ENCODE peak calls at places on chromosomes 2 and 18, in nine cellular contexts. One of them, this sample, is unnamed.

GRCh38 chr18:67199993-67200617 is 316.4 kb downstream of the DSEL start:
- DNase-seq in ureter: no peak
- DNase-seq in naive thymus-derived CD4-positive, alpha-beta T cell: no peak
- DNase-seq in tibial artery: no peak
- DNase-seq in hypothalamus: no peak
- DNase-seq in GM13977: peak; percentile 20
- DNase-seq in anterior cingulate cortex: no peak
- DNase-seq in SK-MEL-5: peak; percentile 74
- DNase-seq in NK-92 treated with Interleukin-12 subunit alpha and Interleukin-12 subunit beta, amount 100 ng/mL, for 24 hours: no peak
- DNase-seq in this sample: no peak

GRCh38 chr2:44934962-44935853 is 6.3 kb upstream of the SIX3 start:
- DNase-seq in ureter: no peak
- DNase-seq in naive thymus-derived CD4-positive, alpha-beta T cell: no peak
- DNase-seq in tibial artery: no peak
- DNase-seq in hypothalamus: no peak
- DNase-seq in GM13977: peak; percentile 43
- DNase-seq in anterior cingulate cortex: no peak
- DNase-seq in SK-MEL-5: no peak
- DNase-seq in NK-92 treated with Interleukin-12 subunit alpha and Interleukin-12 subunit beta, amount 100 ng/mL, for 24 hours: no peak
- DNase-seq in this sample: no peak

GRCh38 chr2:224085811-224086210 is 46.7 kb upstream of the SERPINE2 start:
- DNase-seq in ureter: no peak
- DNase-seq in naive thymus-derived CD4-positive, alpha-beta T cell: no peak
- DNase-seq in tibial artery: no peak
- DNase-seq in hypothalamus: no peak
- DNase-seq in GM13977: no peak
- DNase-seq in anterior cingulate cortex: no peak
- DNase-seq in SK-MEL-5: no peak
- DNase-seq in NK-92 treated with Interleukin-12 subunit alpha and Interleukin-12 subunit beta, amount 100 ng/mL, for 24 hours: no peak
- DNase-seq in this sample: no peak

GRCh38 chr2:28297531-28297930 is 95.1 kb upstream of the FOSL2 start:
- DNase-seq in ureter: no peak
- DNase-seq in naive thymus-derived CD4-positive, alpha-beta T cell: no peak
- DNase-seq in tibial artery: no peak
- DNase-seq in hypothalamus: no peak
- DNase-seq in GM13977: no peak
- DNase-seq in anterior cingulate cortex: no peak
- DNase-seq in SK-MEL-5: no peak
- DNase-seq in NK-92 treated with Interleukin-12 subunit alpha and Interleukin-12 subunit beta, amount 100 ng/mL, for 24 hours: no peak
- DNase-seq in this sample: no peak

GRCh38 chr18:62457830-62458229 is 65.0 kb upstream of the ZCCHC2 start:
- DNase-seq in ureter: no peak
- DNase-seq in naive thymus-derived CD4-positive, alpha-beta T cell: no peak
- DNase-seq in tibial artery: no peak
- DNase-seq in hypothalamus: no peak
- DNase-seq in GM13977: no peak
- DNase-seq in anterior cingulate cortex: no peak
- DNase-seq in SK-MEL-5: peak; percentile 59
- DNase-seq in NK-92 treated with Interleukin-12 subunit alpha and Interleukin-12 subunit beta, amount 100 ng/mL, for 24 hours: no peak
- DNase-seq in this sample: no peak

GRCh38 chr2:232420463-232421188 is 14.0 kb downstream of the ALPG start:
- DNase-seq in ureter: no peak
- DNase-seq in naive thymus-derived CD4-positive, alpha-beta T cell: no peak
- DNase-seq in tibial artery: no peak
- DNase-seq in hypothalamus: no peak
- DNase-seq in GM13977: peak; percentile 64
- DNase-seq in anterior cingulate cortex: no peak
- DNase-seq in SK-MEL-5: no peak
- DNase-seq in NK-92 treated with Interleukin-12 subunit alpha and Interleukin-12 subunit beta, amount 100 ng/mL, for 24 hours: no peak
- DNase-seq in this sample: no peak

GRCh38 chr18:3485153-3486149 is 35.5 kb downstream of the TGIF1 start:
- DNase-seq in ureter: no peak
- DNase-seq in naive thymus-derived CD4-positive, alpha-beta T cell: no peak
- DNase-seq in tibial artery: no peak
- DNase-seq in hypothalamus: no peak
- DNase-seq in GM13977: no peak
- DNase-seq in anterior cingulate cortex: no peak
- DNase-seq in SK-MEL-5: no peak
- DNase-seq in NK-92 treated with Interleukin-12 subunit alpha and Interleukin-12 subunit beta, amount 100 ng/mL, for 24 hours: no peak
- DNase-seq in this sample: no peak

GRCh38 chr2:37773354-37773753 is 101.9 kb upstream of the CDC42EP3 start:
- DNase-seq in ureter: no peak
- DNase-seq in naive thymus-derived CD4-positive, alpha-beta T cell: no peak
- DNase-seq in tibial artery: no peak
- DNase-seq in hypothalamus: no peak
- DNase-seq in GM13977: no peak
- DNase-seq in anterior cingulate cortex: no peak
- DNase-seq in SK-MEL-5: no peak
- DNase-seq in NK-92 treated with Interleukin-12 subunit alpha and Interleukin-12 subunit beta, amount 100 ng/mL, for 24 hours: no peak
- DNase-seq in this sample: no peak

GRCh38 chr2:222561817-222562424 is 94.0 kb downstream of the FARSB start:
- DNase-seq in ureter: peak; percentile 54
- DNase-seq in naive thymus-derived CD4-positive, alpha-beta T cell: no peak
- DNase-seq in tibial artery: no peak
- DNase-seq in hypothalamus: peak; percentile 28
- DNase-seq in GM13977: peak; percentile 70
- DNase-seq in anterior cingulate cortex: no peak
- DNase-seq in SK-MEL-5: peak; percentile 85
- DNase-seq in NK-92 treated with Interleukin-12 subunit alpha and Interleukin-12 subunit beta, amount 100 ng/mL, for 24 hours: no peak
- DNase-seq in this sample: peak; percentile 61

GRCh38 chr2:234863043-234863934 is 88.5 kb upstream of the SH3BP4 start:
- DNase-seq in ureter: no peak
- DNase-seq in naive thymus-derived CD4-positive, alpha-beta T cell: no peak
- DNase-seq in tibial artery: no peak
- DNase-seq in hypothalamus: peak; percentile 29
- DNase-seq in GM13977: no peak
- DNase-seq in anterior cingulate cortex: no peak
- DNase-seq in SK-MEL-5: peak; percentile 98
- DNase-seq in NK-92 treated with Interleukin-12 subunit alpha and Interleukin-12 subunit beta, amount 100 ng/mL, for 24 hours: no peak
- DNase-seq in this sample: peak; percentile 35

GRCh38 chr18:48470484-48471180 is 61.4 kb upstream of the ZBTB7C start:
- DNase-seq in ureter: no peak
- DNase-seq in naive thymus-derived CD4-positive, alpha-beta T cell: no peak
- DNase-seq in tibial artery: no peak
- DNase-seq in hypothalamus: no peak
- DNase-seq in GM13977: no peak
- DNase-seq in anterior cingulate cortex: no peak
- DNase-seq in SK-MEL-5: no peak
- DNase-seq in NK-92 treated with Interleukin-12 subunit alpha and Interleukin-12 subunit beta, amount 100 ng/mL, for 24 hours: no peak
- DNase-seq in this sample: no peak

GRCh38 chr18:21096760-21097159 is 14.9 kb downstream of the ROCK1 start:
- DNase-seq in ureter: no peak
- DNase-seq in naive thymus-derived CD4-positive, alpha-beta T cell: no peak
- DNase-seq in tibial artery: no peak
- DNase-seq in hypothalamus: no peak
- DNase-seq in GM13977: no peak
- DNase-seq in anterior cingulate cortex: no peak
- DNase-seq in SK-MEL-5: no peak
- DNase-seq in NK-92 treated with Interleukin-12 subunit alpha and Interleukin-12 subunit beta, amount 100 ng/mL, for 24 hours: no peak
- DNase-seq in this sample: no peak

GRCh38 chr2:88179228-88179679 is 9.1 kb downstream of the THNSL2 start:
- DNase-seq in ureter: no peak
- DNase-seq in naive thymus-derived CD4-positive, alpha-beta T cell: no peak
- DNase-seq in tibial artery: no peak
- DNase-seq in hypothalamus: no peak
- DNase-seq in GM13977: no peak
- DNase-seq in anterior cingulate cortex: no peak
- DNase-seq in SK-MEL-5: no peak
- DNase-seq in NK-92 treated with Interleukin-12 subunit alpha and Interleukin-12 subunit beta, amount 100 ng/mL, for 24 hours: no peak
- DNase-seq in this sample: no peak

GRCh38 chr2:99698896-99699295 is 209.1 kb upstream of the REV1 start:
- DNase-seq in ureter: no peak
- DNase-seq in naive thymus-derived CD4-positive, alpha-beta T cell: no peak
- DNase-seq in tibial artery: no peak
- DNase-seq in hypothalamus: no peak
- DNase-seq in GM13977: no peak
- DNase-seq in anterior cingulate cortex: no peak
- DNase-seq in SK-MEL-5: no peak
- DNase-seq in NK-92 treated with Interleukin-12 subunit alpha and Interleukin-12 subunit beta, amount 100 ng/mL, for 24 hours: no peak
- DNase-seq in this sample: no peak

GRCh38 chr18:63336366-63337099 is 17.0 kb upstream of the BCL2 start:
- DNase-seq in ureter: no peak
- DNase-seq in naive thymus-derived CD4-positive, alpha-beta T cell: no peak
- DNase-seq in tibial artery: no peak
- DNase-seq in hypothalamus: no peak
- DNase-seq in GM13977: no peak
- DNase-seq in anterior cingulate cortex: no peak
- DNase-seq in SK-MEL-5: peak; percentile 95
- DNase-seq in NK-92 treated with Interleukin-12 subunit alpha and Interleukin-12 subunit beta, amount 100 ng/mL, for 24 hours: no peak
- DNase-seq in this sample: no peak

GRCh38 chr18:11994708-11995444 is 13.6 kb downstream of the IMPA2 start:
- DNase-seq in ureter: no peak
- DNase-seq in naive thymus-derived CD4-positive, alpha-beta T cell: no peak
- DNase-seq in tibial artery: peak; percentile 56
- DNase-seq in hypothalamus: no peak
- DNase-seq in GM13977: no peak
- DNase-seq in anterior cingulate cortex: no peak
- DNase-seq in SK-MEL-5: no peak
- DNase-seq in NK-92 treated with Interleukin-12 subunit alpha and Interleukin-12 subunit beta, amount 100 ng/mL, for 24 hours: no peak
- DNase-seq in this sample: no peak

GRCh38 chr2:237744613-237745249 is 53.8 kb upstream of the RBM44 start:
- DNase-seq in ureter: peak; percentile 83
- DNase-seq in naive thymus-derived CD4-positive, alpha-beta T cell: peak; percentile 61
- DNase-seq in tibial artery: peak; percentile 86
- DNase-seq in hypothalamus: peak; percentile 80
- DNase-seq in GM13977: peak; percentile 83
- DNase-seq in anterior cingulate cortex: peak; percentile 53
- DNase-seq in SK-MEL-5: peak; percentile 70
- DNase-seq in NK-92 treated with Interleukin-12 subunit alpha and Interleukin-12 subunit beta, amount 100 ng/mL, for 24 hours: peak; percentile 30
- DNase-seq in this sample: peak; percentile 93

GRCh38 chr18:41624461-41624860 is 330.6 kb upstream of the PIK3C3 start:
- DNase-seq in ureter: no peak
- DNase-seq in naive thymus-derived CD4-positive, alpha-beta T cell: no peak
- DNase-seq in tibial artery: no peak
- DNase-seq in hypothalamus: no peak
- DNase-seq in GM13977: no peak
- DNase-seq in anterior cingulate cortex: no peak
- DNase-seq in SK-MEL-5: peak; percentile 28
- DNase-seq in NK-92 treated with Interleukin-12 subunit alpha and Interleukin-12 subunit beta, amount 100 ng/mL, for 24 hours: no peak
- DNase-seq in this sample: no peak

GRCh38 chr18:79515331-79515730 is 119.6 kb downstream of the NFATC1 start:
- DNase-seq in ureter: peak; percentile 35
- DNase-seq in naive thymus-derived CD4-positive, alpha-beta T cell: no peak
- DNase-seq in tibial artery: peak; percentile 20
- DNase-seq in hypothalamus: no peak
- DNase-seq in GM13977: no peak
- DNase-seq in anterior cingulate cortex: no peak
- DNase-seq in SK-MEL-5: no peak
- DNase-seq in NK-92 treated with Interleukin-12 subunit alpha and Interleukin-12 subunit beta, amount 100 ng/mL, for 24 hours: no peak
- DNase-seq in this sample: no peak

This sample was measured in neural crest cell.